ENCODE peak calls at places on chromosomes 7 and 10, in ten cellular contexts. One of them, this sample, is unnamed.

GRCh38 chr10:69438531-69439349 is 12.5 kb upstream of the TSPAN15 start:
- DNase-seq in activated gamma-delta T cell treated with anti-CD3 and anti-CD28 coated beads, Interleukin-2, amount 50 U/mL, for 16 hours: no peak
- DNase-seq in pancreas: no peak
- DNase-seq in AG10803: peak
- DNase-seq in fibroblast of lung: no peak
- DNase-seq in left lobe of liver: no peak
- DNase-seq in adrenal gland: no peak
- DNase-seq in GM23248: peak
- DNase-seq in NCI-H1417: peak
- DNase-seq in Ammon's horn: no peak
- DNase-seq in this sample: no peak

GRCh38 chr10:22133640-22134624 is 83.9 kb downstream of the EBLN1 start:
- DNase-seq in fibroblast of lung: no peak
- DNase-seq in NCI-H1417: no peak
- DNase-seq in AG10803: no peak
- DNase-seq in activated gamma-delta T cell treated with anti-CD3 and anti-CD28 coated beads, Interleukin-2, amount 50 U/mL, for 16 hours: no peak
- DNase-seq in Ammon's horn: no peak
- DNase-seq in GM23248: no peak
- DNase-seq in adrenal gland: no peak
- DNase-seq in left lobe of liver: no peak
- DNase-seq in pancreas: no peak
- DNase-seq in this sample: no peak

GRCh38 chr10:107728807-107729206 is 564.3 kb upstream of the SORCS1 start:
- DNase-seq in pancreas: no peak
- DNase-seq in fibroblast of lung: no peak
- DNase-seq in Ammon's horn: no peak
- DNase-seq in adrenal gland: no peak
- DNase-seq in activated gamma-delta T cell treated with anti-CD3 and anti-CD28 coated beads, Interleukin-2, amount 50 U/mL, for 16 hours: no peak
- DNase-seq in AG10803: no peak
- DNase-seq in GM23248: no peak
- DNase-seq in left lobe of liver: no peak
- DNase-seq in NCI-H1417: no peak
- DNase-seq in this sample: no peak

GRCh38 chr7:159027803-159028455 is 116.7 kb downstream of the VIPR2 start:
- DNase-seq in left lobe of liver: peak
- DNase-seq in NCI-H1417: peak
- DNase-seq in pancreas: peak
- DNase-seq in activated gamma-delta T cell treated with anti-CD3 and anti-CD28 coated beads, Interleukin-2, amount 50 U/mL, for 16 hours: no peak
- DNase-seq in adrenal gland: peak
- DNase-seq in GM23248: peak
- DNase-seq in Ammon's horn: no peak
- DNase-seq in AG10803: no peak
- DNase-seq in fibroblast of lung: no peak
- DNase-seq in this sample: no peak

GRCh38 chr10:108204528-108205313 is 1040.2 kb upstream of the SORCS1 start:
- DNase-seq in adrenal gland: no peak
- DNase-seq in pancreas: no peak
- DNase-seq in NCI-H1417: peak
- DNase-seq in AG10803: peak
- DNase-seq in GM23248: peak
- DNase-seq in Ammon's horn: peak
- DNase-seq in activated gamma-delta T cell treated with anti-CD3 and anti-CD28 coated beads, Interleukin-2, amount 50 U/mL, for 16 hours: no peak
- DNase-seq in left lobe of liver: no peak
- DNase-seq in fibroblast of lung: peak
- DNase-seq in this sample: no peak

GRCh38 chr10:117511601-117512390 is 30.8 kb upstream of the EMX2 start:
- DNase-seq in AG10803: no peak
- DNase-seq in pancreas: no peak
- DNase-seq in fibroblast of lung: no peak
- DNase-seq in left lobe of liver: no peak
- DNase-seq in NCI-H1417: no peak
- DNase-seq in GM23248: no peak
- DNase-seq in activated gamma-delta T cell treated with anti-CD3 and anti-CD28 coated beads, Interleukin-2, amount 50 U/mL, for 16 hours: no peak
- DNase-seq in Ammon's horn: no peak
- DNase-seq in adrenal gland: no peak
- DNase-seq in this sample: no peak

GRCh38 chr10:124469956-124470484 is 8.4 kb downstream of the LHPP start:
- DNase-seq in left lobe of liver: no peak
- DNase-seq in fibroblast of lung: no peak
- DNase-seq in GM23248: no peak
- DNase-seq in pancreas: no peak
- DNase-seq in adrenal gland: no peak
- DNase-seq in activated gamma-delta T cell treated with anti-CD3 and anti-CD28 coated beads, Interleukin-2, amount 50 U/mL, for 16 hours: no peak
- DNase-seq in NCI-H1417: no peak
- DNase-seq in AG10803: no peak
- DNase-seq in Ammon's horn: no peak
- DNase-seq in this sample: no peak

GRCh38 chr7:131948434-131949053 is 392.1 kb upstream of the PODXL start:
- DNase-seq in adrenal gland: no peak
- DNase-seq in GM23248: peak
- DNase-seq in NCI-H1417: no peak
- DNase-seq in AG10803: peak
- DNase-seq in left lobe of liver: no peak
- DNase-seq in Ammon's horn: peak
- DNase-seq in pancreas: no peak
- DNase-seq in activated gamma-delta T cell treated with anti-CD3 and anti-CD28 coated beads, Interleukin-2, amount 50 U/mL, for 16 hours: no peak
- DNase-seq in fibroblast of lung: peak
- DNase-seq in this sample: no peak

GRCh38 chr7:102306916-102307677 is 20.4 kb downstream of the SH2B2 start:
- DNase-seq in GM23248: peak
- DNase-seq in AG10803: peak
- DNase-seq in Ammon's horn: peak
- DNase-seq in pancreas: no peak
- DNase-seq in fibroblast of lung: peak
- DNase-seq in NCI-H1417: peak
- DNase-seq in activated gamma-delta T cell treated with anti-CD3 and anti-CD28 coated beads, Interleukin-2, amount 50 U/mL, for 16 hours: no peak
- DNase-seq in left lobe of liver: no peak
- DNase-seq in adrenal gland: peak
- DNase-seq in this sample: peak

GRCh38 chr7:27091936-27092752 is 3.7 kb downstream of the HOXA1 start:
- DNase-seq in Ammon's horn: no peak
- DNase-seq in AG10803: no peak
- DNase-seq in NCI-H1417: no peak
- DNase-seq in left lobe of liver: no peak
- DNase-seq in pancreas: no peak
- DNase-seq in adrenal gland: no peak
- DNase-seq in GM23248: no peak
- DNase-seq in fibroblast of lung: no peak
- DNase-seq in activated gamma-delta T cell treated with anti-CD3 and anti-CD28 coated beads, Interleukin-2, amount 50 U/mL, for 16 hours: no peak
- DNase-seq in this sample: no peak

GRCh38 chr10:11631291-11631690 is 19.8 kb upstream of the USP6NL start:
- DNase-seq in AG10803: no peak
- DNase-seq in adrenal gland: no peak
- DNase-seq in GM23248: no peak
- DNase-seq in pancreas: no peak
- DNase-seq in left lobe of liver: no peak
- DNase-seq in NCI-H1417: no peak
- DNase-seq in Ammon's horn: no peak
- DNase-seq in fibroblast of lung: no peak
- DNase-seq in activated gamma-delta T cell treated with anti-CD3 and anti-CD28 coated beads, Interleukin-2, amount 50 U/mL, for 16 hours: no peak
- DNase-seq in this sample: no peak

GRCh38 chr7:135253851-135254815 is 20.5 kb downstream of the STRA8 start:
- DNase-seq in pancreas: peak
- DNase-seq in NCI-H1417: no peak
- DNase-seq in GM23248: peak
- DNase-seq in adrenal gland: peak
- DNase-seq in Ammon's horn: peak
- DNase-seq in left lobe of liver: no peak
- DNase-seq in fibroblast of lung: peak
- DNase-seq in activated gamma-delta T cell treated with anti-CD3 and anti-CD28 coated beads, Interleukin-2, amount 50 U/mL, for 16 hours: no peak
- DNase-seq in AG10803: peak
- DNase-seq in this sample: peak

GRCh38 chr7:36014961-36015360 is 138.1 kb upstream of the EEPD1 start:
- DNase-seq in left lobe of liver: no peak
- DNase-seq in pancreas: no peak
- DNase-seq in GM23248: no peak
- DNase-seq in adrenal gland: no peak
- DNase-seq in NCI-H1417: no peak
- DNase-seq in Ammon's horn: no peak
- DNase-seq in AG10803: no peak
- DNase-seq in activated gamma-delta T cell treated with anti-CD3 and anti-CD28 coated beads, Interleukin-2, amount 50 U/mL, for 16 hours: no peak
- DNase-seq in fibroblast of lung: no peak
- DNase-seq in this sample: no peak

GRCh38 chr7:8481096-8481495 is 47.7 kb downstream of the NXPH1 start:
- DNase-seq in activated gamma-delta T cell treated with anti-CD3 and anti-CD28 coated beads, Interleukin-2, amount 50 U/mL, for 16 hours: no peak
- DNase-seq in adrenal gland: no peak
- DNase-seq in fibroblast of lung: no peak
- DNase-seq in Ammon's horn: no peak
- DNase-seq in NCI-H1417: no peak
- DNase-seq in left lobe of liver: no peak
- DNase-seq in AG10803: no peak
- DNase-seq in pancreas: no peak
- DNase-seq in GM23248: no peak
- DNase-seq in this sample: no peak

GRCh38 chr10:29908977-29909376 is 150.4 kb downstream of the JCAD start:
- DNase-seq in Ammon's horn: no peak
- DNase-seq in fibroblast of lung: no peak
- DNase-seq in pancreas: no peak
- DNase-seq in activated gamma-delta T cell treated with anti-CD3 and anti-CD28 coated beads, Interleukin-2, amount 50 U/mL, for 16 hours: no peak
- DNase-seq in NCI-H1417: peak
- DNase-seq in AG10803: no peak
- DNase-seq in left lobe of liver: no peak
- DNase-seq in GM23248: no peak
- DNase-seq in adrenal gland: no peak
- DNase-seq in this sample: no peak

GRCh38 chr10:85995791-85996190 is 370.8 kb downstream of the GRID1 start:
- DNase-seq in pancreas: no peak
- DNase-seq in Ammon's horn: peak
- DNase-seq in left lobe of liver: no peak
- DNase-seq in fibroblast of lung: peak
- DNase-seq in adrenal gland: peak
- DNase-seq in NCI-H1417: peak
- DNase-seq in GM23248: peak
- DNase-seq in AG10803: peak
- DNase-seq in activated gamma-delta T cell treated with anti-CD3 and anti-CD28 coated beads, Interleukin-2, amount 50 U/mL, for 16 hours: no peak
- DNase-seq in this sample: no peak

GRCh38 chr7:1675036-1675671 is 5.1 kb downstream of the ELFN1 start:
- DNase-seq in GM23248: no peak
- DNase-seq in fibroblast of lung: no peak
- DNase-seq in NCI-H1417: peak
- DNase-seq in Ammon's horn: no peak
- DNase-seq in left lobe of liver: peak
- DNase-seq in adrenal gland: peak
- DNase-seq in pancreas: peak
- DNase-seq in activated gamma-delta T cell treated with anti-CD3 and anti-CD28 coated beads, Interleukin-2, amount 50 U/mL, for 16 hours: no peak
- DNase-seq in AG10803: no peak
- DNase-seq in this sample: no peak

GRCh38 chr7:129163875-129164544 is 19.5 kb downstream of the TSPAN33 start:
- DNase-seq in pancreas: no peak
- DNase-seq in left lobe of liver: no peak
- DNase-seq in fibroblast of lung: peak
- DNase-seq in GM23248: peak
- DNase-seq in AG10803: peak
- DNase-seq in adrenal gland: no peak
- DNase-seq in Ammon's horn: peak
- DNase-seq in NCI-H1417: peak
- DNase-seq in activated gamma-delta T cell treated with anti-CD3 and anti-CD28 coated beads, Interleukin-2, amount 50 U/mL, for 16 hours: no peak
- DNase-seq in this sample: no peak

GRCh38 chr7:139683137-139683871 is 94.5 kb downstream of the HIPK2 start:
- DNase-seq in pancreas: no peak
- DNase-seq in activated gamma-delta T cell treated with anti-CD3 and anti-CD28 coated beads, Interleukin-2, amount 50 U/mL, for 16 hours: no peak
- DNase-seq in Ammon's horn: no peak
- DNase-seq in NCI-H1417: no peak
- DNase-seq in left lobe of liver: peak
- DNase-seq in AG10803: peak
- DNase-seq in fibroblast of lung: peak
- DNase-seq in GM23248: peak
- DNase-seq in adrenal gland: no peak
- DNase-seq in this sample: no peak

GRCh38 chr7:157276731-157277562 is 59.9 kb upstream of the DNAJB6 start:
- DNase-seq in activated gamma-delta T cell treated with anti-CD3 and anti-CD28 coated beads, Interleukin-2, amount 50 U/mL, for 16 hours: no peak
- DNase-seq in adrenal gland: no peak
- DNase-seq in NCI-H1417: peak
- DNase-seq in AG10803: peak
- DNase-seq in left lobe of liver: no peak
- DNase-seq in pancreas: peak
- DNase-seq in Ammon's horn: peak
- DNase-seq in fibroblast of lung: peak
- DNase-seq in GM23248: peak
- DNase-seq in this sample: no peak

GRCh38 chr7:81232084-81232799 is 313.4 kb upstream of the SEMA3C start:
- DNase-seq in AG10803: no peak
- DNase-seq in GM23248: no peak
- DNase-seq in fibroblast of lung: no peak
- DNase-seq in NCI-H1417: peak
- DNase-seq in Ammon's horn: no peak
- DNase-seq in pancreas: peak
- DNase-seq in left lobe of liver: no peak
- DNase-seq in adrenal gland: no peak
- DNase-seq in activated gamma-delta T cell treated with anti-CD3 and anti-CD28 coated beads, Interleukin-2, amount 50 U/mL, for 16 hours: no peak
- DNase-seq in this sample: no peak

GRCh38 chr7:156147771-156148504 is 335.7 kb upstream of the SHH start:
- DNase-seq in GM23248: no peak
- DNase-seq in activated gamma-delta T cell treated with anti-CD3 and anti-CD28 coated beads, Interleukin-2, amount 50 U/mL, for 16 hours: no peak
- DNase-seq in NCI-H1417: no peak
- DNase-seq in adrenal gland: no peak
- DNase-seq in Ammon's horn: no peak
- DNase-seq in left lobe of liver: no peak
- DNase-seq in pancreas: no peak
- DNase-seq in AG10803: no peak
- DNase-seq in fibroblast of lung: no peak
- DNase-seq in this sample: no peak

GRCh38 chr10:98312816-98313215 is 44.8 kb upstream of the LOXL4 start:
- DNase-seq in AG10803: peak
- DNase-seq in activated gamma-delta T cell treated with anti-CD3 and anti-CD28 coated beads, Interleukin-2, amount 50 U/mL, for 16 hours: no peak
- DNase-seq in left lobe of liver: no peak
- DNase-seq in adrenal gland: no peak
- DNase-seq in fibroblast of lung: peak
- DNase-seq in Ammon's horn: no peak
- DNase-seq in pancreas: no peak
- DNase-seq in GM23248: no peak
- DNase-seq in NCI-H1417: no peak
- DNase-seq in this sample: no peak